ENCODE peak calls at places on chromosomes 5 and 9, in ten cellular contexts. L, A, Q, W, I, V, T, E, F and Y are unnamed samples.

GRCh38 chr5:159504857-159505304 is 174.6 kb upstream of the IL12B start:
- DNase-seq in L (no peak), A (no peak), Q (no peak), W (no peak), I (no peak), V (peak), T (peak), E (no peak), F (no peak), Y (no peak)

GRCh38 chr5:58322453-58322852 is 137.4 kb downstream of the PLK2 start:
- DNase-seq in L (no peak), A (no peak), Q (no peak), W (no peak), I (no peak), V (no peak), T (no peak), E (no peak), F (no peak), Y (no peak)

GRCh38 chr9:19411316-19411715 is 2.5 kb downstream of the ACER2 start:
- DNase-seq in L (no peak), A (no peak), Q (no peak), W (no peak), I (no peak), V (no peak), T (no peak), E (no peak), F (no peak), Y (no peak)

GRCh38 chr5:122165574-122166021 is 36.3 kb downstream of the ZNF474 start:
- DNase-seq in L (no peak), A (no peak), Q (no peak), W (no peak), I (peak), V (no peak), T (no peak), E (no peak), F (no peak), Y (no peak)

GRCh38 chr5:78016831-78017529 is 240.8 kb upstream of the TBCA start:
- DNase-seq in L (no peak), A (no peak), Q (no peak), W (no peak), I (no peak), V (no peak), T (no peak), E (no peak), F (no peak), Y (no peak)

GRCh38 chr5:157026789-157027424 is 32.0 kb downstream of the HAVCR1 start:
- DNase-seq in L (no peak), A (peak), Q (no peak), W (peak), I (no peak), V (no peak), T (no peak), E (no peak), F (peak), Y (no peak)

GRCh38 chr9:114107286-114108001 is 8.4 kb upstream of the KIF12 start:
- DNase-seq in L (no peak), A (no peak), Q (no peak), W (no peak), I (no peak), V (no peak), T (no peak), E (no peak), F (no peak), Y (no peak)

GRCh38 chr5:132385321-132386105 is 16.0 kb downstream of the SLC22A5 start:
- DNase-seq in L (peak), A (peak), Q (peak), W (peak), I (peak), V (peak), T (no peak), E (no peak), F (peak), Y (peak)

GRCh38 chr9:69175488-69175872 is 1.4 kb downstream of the TJP2 start:
- DNase-seq in L (no peak), A (no peak), Q (no peak), W (no peak), I (no peak), V (no peak), T (no peak), E (no peak), F (no peak), Y (no peak)

GRCh38 chr5:33272288-33272687 is 168.5 kb upstream of the TARS1 start:
- DNase-seq in L (no peak), A (no peak), Q (no peak), W (no peak), I (no peak), V (no peak), T (no peak), E (no peak), F (no peak), Y (no peak)

GRCh38 chr5:104080646-104081175 is 518.1 kb upstream of the NUDT12 start:
- DNase-seq in L (no peak), A (no peak), Q (no peak), W (no peak), I (no peak), V (no peak), T (no peak), E (no peak), F (no peak), Y (no peak)

GRCh38 chr9:77022783-77023440 is 3.5 kb downstream of the FOXB2 start:
- DNase-seq in L (no peak), A (peak), Q (no peak), W (no peak), I (no peak), V (no peak), T (no peak), E (no peak), F (peak), Y (peak)

GRCh38 chr9:89463986-89464901 is 33.7 kb downstream of the SEMA4D start:
- DNase-seq in L (peak), A (no peak), Q (peak), W (peak), I (no peak), V (peak), T (peak), E (no peak), F (no peak), Y (no peak)

DNA sequence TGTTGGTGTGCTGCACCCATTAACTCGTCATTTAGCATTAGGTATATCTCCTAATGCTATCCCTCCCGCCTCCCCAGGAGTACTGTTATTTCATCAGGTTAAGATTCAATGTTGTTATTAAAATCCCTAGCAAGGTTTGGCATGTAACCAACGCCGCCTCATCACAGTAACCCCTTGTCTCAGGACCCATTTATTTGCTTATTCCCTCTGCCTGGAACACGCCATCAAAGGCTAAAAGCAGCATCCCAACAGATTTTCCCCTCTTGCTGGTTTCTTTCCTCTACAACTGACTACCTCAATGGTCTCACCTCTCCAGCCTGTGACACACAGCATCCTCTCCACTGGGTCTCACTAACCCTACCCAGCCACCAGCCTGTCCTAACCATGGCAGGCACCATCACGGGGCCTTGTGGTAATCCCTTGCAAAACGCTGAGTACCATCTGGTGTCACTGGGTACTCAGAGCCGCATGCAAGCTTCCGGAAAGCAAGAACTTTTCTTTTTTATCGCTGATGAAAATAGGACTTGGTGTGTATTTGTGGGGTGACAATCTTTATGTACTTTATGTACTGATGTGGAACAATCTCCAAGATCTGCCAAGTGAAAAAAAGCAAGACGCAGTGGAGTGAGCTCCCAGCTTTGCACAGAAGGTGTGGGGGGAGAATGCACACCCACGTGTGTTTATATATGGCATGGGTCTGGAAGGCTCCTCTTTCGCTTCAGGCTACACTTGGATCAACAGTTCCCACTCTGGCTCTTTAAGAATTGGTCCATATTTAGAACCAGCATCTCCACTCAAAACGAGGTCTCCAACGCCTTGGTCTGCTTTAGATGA is 6.1 kb downstream of the RPS14 start:
- DNase-seq in L (no peak), A (no peak), Q (no peak), W (no peak), I (no peak), V (no peak), T (no peak), E (no peak), F (no peak), Y (no peak)
- TF ChIP-seq POLR2AphosphoS5 in L (no peak), A (peak), Q (peak), W (no peak), I (peak), V (no peak), T (no peak), E (no peak), F (no peak), Y (no peak)

DNA sequence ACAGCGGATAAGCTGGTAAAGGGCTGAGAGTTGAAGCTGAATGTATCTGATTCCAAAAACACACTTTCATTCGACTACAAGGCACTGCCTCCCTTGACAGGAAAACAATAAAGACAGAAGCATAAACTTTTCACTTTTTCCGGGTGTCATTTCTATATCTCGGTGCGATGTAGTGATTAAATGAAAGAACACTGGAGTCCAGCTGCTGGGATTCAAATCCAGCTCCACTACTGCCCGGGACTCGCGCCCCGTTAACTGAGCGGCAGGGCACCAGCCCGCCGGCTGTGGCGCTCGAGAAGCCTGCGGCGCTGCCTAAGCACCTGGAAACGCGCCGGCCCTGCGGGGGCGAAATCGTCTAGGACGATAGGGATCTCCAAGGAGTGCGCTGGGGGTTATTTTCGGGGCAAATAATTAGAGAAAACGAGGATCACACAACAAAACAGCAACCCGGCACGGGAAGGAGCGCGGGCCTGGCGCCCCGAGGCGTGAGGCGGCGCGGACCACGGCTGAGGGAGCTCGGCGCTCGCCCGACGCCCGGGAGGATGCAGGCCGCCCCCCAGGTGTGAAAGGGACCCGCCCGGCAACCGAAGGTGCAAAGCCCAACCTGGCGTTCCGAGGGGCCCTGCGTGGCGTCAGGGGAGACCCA is 837 bp downstream of the UIMC1 start:
- DNase-seq in L (peak), A (no peak), Q (no peak), W (peak), I (peak), V (peak), T (peak), E (no peak), F (peak), Y (no peak)
- TF ChIP-seq EP300 in L (no peak), A (no peak), Q (no peak), W (no peak), I (no peak), V (no peak), T (no peak), E (no peak), F (no peak), Y (no peak)

GRCh38 chr5:139560752-139561654 is at the start of gene UBE2D2:
- DNase-seq in L (peak), A (peak), Q (peak), W (peak), I (peak), V (peak), T (peak), E (peak), F (peak), Y (peak)
- TF ChIP-seq POLR2AphosphoS5 in L (peak), A (peak), Q (peak), W (peak), I (peak), V (peak), T (peak), E (peak), F (peak), Y (peak)

GRCh38 chr9:95854386-95855015 is 21.0 kb upstream of the ERCC6L2 start:
- DNase-seq in L (no peak), A (no peak), Q (no peak), W (no peak), I (no peak), V (no peak), T (no peak), E (no peak), F (no peak), Y (no peak)
- TF ChIP-seq EP300 in L (no peak), A (no peak), Q (no peak), W (no peak), I (no peak), V (no peak), T (no peak), E (no peak), F (no peak), Y (no peak)

GRCh38 chr9:37036237-37037136 is 2.4 kb upstream of the PAX5 start:
- DNase-seq in L (peak), A (peak), Q (no peak), W (peak), I (no peak), V (peak), T (no peak), E (peak), F (peak), Y (no peak)
- TF ChIP-seq POLR2AphosphoS5 in L (no peak), A (no peak), Q (peak), W (peak), I (no peak), V (no peak), T (no peak), E (no peak), F (no peak), Y (peak)

GRCh38 chr5:10761842-10762165 is 770 bp upstream of the DAP start:
- DNase-seq in L (no peak), A (no peak), Q (no peak), W (no peak), I (no peak), V (no peak), T (no peak), E (no peak), F (no peak), Y (no peak)

GRCh38 chr5:10762776-10763500 is 1.9 kb upstream of the DAP start:
- DNase-seq in L (no peak), A (no peak), Q (no peak), W (no peak), I (no peak), V (no peak), T (no peak), E (no peak), F (no peak), Y (no peak)

GRCh38 chr5:10762178-10762775 is 1.2 kb upstream of the DAP start:
- DNase-seq in L (peak), A (no peak), Q (no peak), W (peak), I (no peak), V (peak), T (peak), E (no peak), F (no peak), Y (no peak)

GRCh38 chr5:10760033-10760975 is 730 bp downstream of the DAP start:
- DNase-seq in L (peak), A (no peak), Q (no peak), W (peak), I (peak), V (peak), T (peak), E (no peak), F (peak), Y (no peak)

GRCh38 chr5:10760976-10761841 is at the start of gene DAP:
- DNase-seq in L (peak), A (peak), Q (peak), W (peak), I (peak), V (peak), T (peak), E (peak), F (peak), Y (peak)
- TF ChIP-seq EP300 in L (no peak), A (no peak), Q (no peak), W (no peak), I (no peak), V (no peak), T (no peak), E (no peak), F (no peak), Y (no peak)

GRCh38 chr9:120307599-120307998 is 272.4 kb downstream of the CDK5RAP2 start:
- DNase-seq in L (no peak), A (no peak), Q (no peak), W (no peak), I (no peak), V (no peak), T (no peak), E (no peak), F (no peak), Y (no peak)
- TF ChIP-seq POLR2AphosphoS5 in L (no peak), A (no peak), Q (no peak), W (no peak), I (no peak), V (no peak), T (no peak), E (no peak), F (no peak), Y (no peak)

GRCh38 chr9:109796081-109796480 is 16.1 kb downstream of the PALM2AKAP2 start:
- DNase-seq in L (no peak), A (no peak), Q (no peak), W (no peak), I (no peak), V (no peak), T (no peak), E (no peak), F (no peak), Y (no peak)

GRCh38 chr9:109794361-109795012 is 14.5 kb downstream of the PALM2AKAP2 start:
- DNase-seq in L (no peak), A (no peak), Q (no peak), W (no peak), I (no peak), V (no peak), T (no peak), E (no peak), F (no peak), Y (no peak)

GRCh38 chr9:109797006-109797405 is 17.0 kb downstream of the PALM2AKAP2 start:
- DNase-seq in L (no peak), A (no peak), Q (no peak), W (no peak), I (no peak), V (no peak), T (no peak), E (no peak), F (no peak), Y (no peak)

GRCh38 chr9:109793921-109794320 is 13.9 kb downstream of the PALM2AKAP2 start:
- DNase-seq in L (no peak), A (no peak), Q (no peak), W (no peak), I (no peak), V (no peak), T (no peak), E (no peak), F (no peak), Y (no peak)

GRCh38 chr9:109795613-109796012 is 15.6 kb downstream of the PALM2AKAP2 start:
- DNase-seq in L (no peak), A (no peak), Q (no peak), W (no peak), I (no peak), V (no peak), T (no peak), E (no peak), F (no peak), Y (no peak)
- TF ChIP-seq EP300 in L (no peak), A (no peak), Q (no peak), W (no peak), I (no peak), V (no peak), T (no peak), E (no peak), F (no peak), Y (no peak)